ENCODE peak calls at places on chromosomes 5 and 9, in six cellular contexts. I is activated gamma-delta T cell, E is brain microvascular endothelial cell, S is HL-60, T is SHP77, G is NCI-H460. R is an unnamed sample.
A peak's percentile ranks its signal among the peaks of the same experiment; 100 is the strongest.

GRCh38 chr5:43540746-43541145 is 16.1 kb downstream of the PAIP1 start:
- DNase-seq in I (no peak), T (no peak), E (no peak), S (no peak), G (no peak), R (no peak)

GRCh38 chr5:83745821-83746220 is 25.2 kb upstream of the HAPLN1 start:
- DNase-seq in T (no peak), S (no peak), E (no peak), G (no peak), I (no peak), R (no peak)

GRCh38 chr5:168011096-168011495 is 280.3 kb upstream of the WWC1 start:
- DNase-seq in T (no peak), S (no peak), G (no peak), E (no peak), I (no peak), R (no peak)

GRCh38 chr9:3908731-3909130 is 382.9 kb upstream of the RFX3 start:
- DNase-seq in S (no peak), G (no peak), T (no peak), E (no peak), I (no peak), R (no peak)

GRCh38 chr9:36798350-36799065 is 225.8 kb downstream of the MELK start:
- DNase-seq in T (peak; percentile 37), I (no peak), E (no peak), S (no peak), G (no peak), R (no peak)

GRCh38 chr5:109455598-109456096 is 45.9 kb upstream of the PJA2 start:
- DNase-seq in S (no peak), T (peak; percentile 34), I (no peak), E (peak; percentile 100), G (peak; percentile 91), R (no peak)

GRCh38 chr9:74304598-74304997 is 192.5 kb upstream of the RORB start:
- DNase-seq in G (no peak), S (no peak), I (no peak), E (no peak), T (no peak), R (no peak)

GRCh38 chr5:120538149-120538548 is 74.0 kb downstream of the PRR16 start:
- DNase-seq in S (no peak), T (no peak), I (no peak), E (peak; percentile 19), G (no peak), R (no peak)

GRCh38 chr9:117549444-117549843 is 134.6 kb upstream of the ASTN2 start:
- DNase-seq in T (no peak), I (no peak), G (no peak), S (no peak), E (no peak), R (no peak)

GRCh38 chr5:67166460-67166871 is 30.1 kb downstream of the CD180 start:
- DNase-seq in I (peak; percentile 46), E (no peak), T (no peak), S (no peak), G (no peak), R (peak; percentile 60)

GRCh38 chr5:156354571-156354970 is 27.6 kb downstream of the SGCD start:
- DNase-seq in I (no peak), S (no peak), E (no peak), T (no peak), G (no peak), R (no peak)

GRCh38 chr9:69931340-69931739 is 110.7 kb downstream of the CFAP95 start:
- DNase-seq in S (no peak), G (no peak), I (no peak), T (no peak), E (no peak), R (no peak)

GRCh38 chr9:88322906-88323566 is 65.2 kb upstream of the SPIN1 start:
- DNase-seq in G (no peak), T (no peak), I (no peak), S (peak; percentile 90), E (peak; percentile 51), R (peak; percentile 56)

GRCh38 chr5:126589536-126590297 is 5.3 kb downstream of the ALDH7A1 start:
- DNase-seq in S (no peak), T (no peak), G (no peak), I (no peak), E (no peak), R (no peak)

GRCh38 chr5:139671096-139671841 is 23.1 kb downstream of the CXXC5 start:
- DNase-seq in T (no peak), G (no peak), E (no peak), I (no peak), S (peak; percentile 39), R (no peak)

GRCh38 chr5:89968870-89969472 is 440.6 kb downstream of the CETN3 start:
- DNase-seq in I (no peak), E (peak; percentile 29), T (no peak), G (no peak), S (no peak), R (no peak)

GRCh38 chr9:113707953-113708695 is 168.0 kb upstream of the ZNF618 start:
- DNase-seq in T (no peak), G (no peak), E (no peak), I (no peak), S (no peak), R (no peak)

GRCh38 chr5:537621-538071 is 13.4 kb upstream of the SLC9A3 start:
- DNase-seq in E (no peak), I (no peak), S (no peak), T (no peak), G (no peak), R (no peak)

GRCh38 chr5:142821027-142821732 is 51.0 kb downstream of the ARHGAP26 start:
- DNase-seq in T (no peak), G (no peak), S (no peak), E (no peak), I (no peak), R (no peak)

GRCh38 chr9:129021091-129021490 is 7.0 kb downstream of the SH3GLB2 start:
- DNase-seq in T (no peak), E (no peak), G (no peak), I (no peak), S (no peak), R (no peak)

GRCh38 chr5:14284366-14285148 is 141.4 kb downstream of the TRIO start:
- DNase-seq in E (no peak), T (no peak), I (no peak), S (no peak), G (no peak), R (no peak)

GRCh38 chr5:43425965-43426364 is 13.8 kb upstream of the CCL28 start:
- DNase-seq in S (no peak), G (no peak), T (no peak), E (peak; percentile 63), I (no peak), R (no peak)

GRCh38 chr5:87949665-87950640 is 318.7 kb downstream of the TMEM161B start:
- DNase-seq in S (no peak), I (no peak), T (no peak), E (no peak), G (no peak), R (no peak)

GRCh38 chr5:151253604-151253948 is 591 bp downstream of the GM2A start:
- DNase-seq in S (peak; percentile 19), I (no peak), E (no peak), T (no peak), G (no peak), R (no peak)

GRCh38 chr9:136536051-136536720 is 9.7 kb downstream of the NOTCH1 start:
- DNase-seq in S (no peak), I (no peak), E (no peak), G (no peak), T (no peak), R (no peak)

GRCh38 chr5:36305571-36306326 is 4.0 kb upstream of the RANBP3L start:
- DNase-seq in I (no peak), S (peak; percentile 47), T (peak; percentile 97), G (peak; percentile 40), E (peak; percentile 33), R (no peak)

GRCh38 chr5:77319140-77319539 is 108.7 kb downstream of the PDE8B start:
- DNase-seq in G (no peak), E (no peak), T (no peak), I (no peak), S (no peak), R (no peak)

GRCh38 chr5:15683332-15683731 is 183.4 kb downstream of the FBXL7 start:
- DNase-seq in E (peak; percentile 12), I (no peak), T (peak; percentile 22), G (peak; percentile 8), S (peak; percentile 29), R (no peak)

GRCh38 chr5:99911971-99912370 is 623.2 kb upstream of the FAM174A start:
- DNase-seq in T (no peak), E (no peak), I (no peak), S (no peak), G (no peak), R (no peak)

GRCh38 chr9:118290116-118290515 is 585.9 kb downstream of the TLR4 start:
- DNase-seq in T (no peak), E (no peak), S (no peak), G (no peak), I (no peak), R (no peak)

GRCh38 chr5:127568166-127568565 is 50.7 kb downstream of the PRRC1 start:
- DNase-seq in I (no peak), G (no peak), E (no peak), S (peak; percentile 16), T (no peak), R (no peak)

R was measured in effector memory CD8-positive, alpha-beta T cell.